ENCODE peak calls at places on chromosomes 1 and 21, in four cellular contexts. K is ovary; P is adrenal gland; Y is naive thymus-derived CD4-positive, alpha-beta T cell. M is an unnamed sample. For H3K4me1, the result is how much of the 10 kb centered on the place peaks cover.

GRCh38 chr1:27634166-27634981 is 611 bp downstream of the FGR start:
- DNase-seq in K (peak), P (no peak), Y (peak), M (peak)

GRCh38 chr1:158248122-158248521 is 6.1 kb upstream of the CD1A start:
- DNase-seq in K (no peak), P (no peak), Y (peak), M (no peak)

GRCh38 chr1:223353939-223354338 is 10.0 kb downstream of the SUSD4 start:
- DNase-seq in K (no peak), P (no peak), Y (no peak), M (no peak)

GRCh38 chr1:43834280-43835140 is 99.1 kb upstream of the ARTN start:
- DNase-seq in K (no peak), P (no peak), Y (no peak), M (no peak)

GRCh38 chr1:113758631-113759340 is 500 bp downstream of the PHTF1 start:
- DNase-seq in K (peak), P (peak), Y (peak), M (peak)

GRCh38 chr1:213041443-213041842 is 9.6 kb upstream of the RPS6KC1 start:
- DNase-seq in K (no peak), P (no peak), Y (no peak), M (no peak)

GRCh38 chr1:186848509-186849130 is 19.9 kb downstream of the PLA2G4A start:
- DNase-seq in K (no peak), P (no peak), Y (no peak), M (no peak)

GRCh38 chr1:87787551-87787950 is 458.9 kb downstream of the LMO4 start:
- DNase-seq in K (no peak), P (no peak), Y (no peak), M (no peak)

GRCh38 chr1:237183963-237184540 is 142.1 kb downstream of the RYR2 start:
- DNase-seq in K (no peak), P (no peak), Y (no peak), M (no peak)

GRCh38 chr1:67184838-67185421 is 18.7 kb downstream of the IL23R start:
- DNase-seq in K (no peak), P (no peak), Y (no peak), M (no peak)

GRCh38 chr1:22825790-22826189 is 115.2 kb downstream of the EPHB2 start:
- DNase-seq in K (no peak), P (no peak), Y (no peak), M (no peak)

GRCh38 chr1:153677718-153678518 is 570 bp upstream of the NPR1 start:
- DNase-seq in K (peak), P (peak), Y (peak), M (peak)

GRCh38 chr1:17862125-17862524 is 107.0 kb downstream of the ACTL8 start:
- DNase-seq in K (no peak), P (no peak), Y (no peak), M (no peak)

GRCh38 chr1:19644761-19645543 is 841 bp downstream of the NBL1 start:
- DNase-seq in K (peak), P (no peak), Y (peak), M (no peak)

GRCh38 chr1:206797534-206798383 is 25.5 kb upstream of the IL10 start:
- DNase-seq in K (no peak), P (no peak), Y (no peak), M (peak)

GRCh38 chr1:59404725-59405124 is 107.8 kb downstream of the FGGY start:
- DNase-seq in K (no peak), P (no peak), Y (no peak), M (no peak)

GRCh38 chr1:214401666-214402065 is 120.7 kb downstream of the SMYD2 start:
- DNase-seq in K (no peak), P (no peak), Y (no peak), M (no peak)

GRCh38 chr1:59595774-59596173 is 219.0 kb upstream of the HOOK1 start:
- DNase-seq in K (no peak), P (no peak), Y (no peak), M (no peak)

GRCh38 chr21:27817061-27817460 is 850.2 kb upstream of the ADAMTS5 start:
- DNase-seq in K (no peak), P (no peak), Y (no peak), M (no peak)

GRCh38 chr1:92118826-92119225 is 38.7 kb downstream of the BTBD8 start:
- DNase-seq in K (no peak), P (no peak), Y (no peak), M (no peak)

GRCh38 chr1:222234351-222234750 is 313.6 kb downstream of the HHIPL2 start:
- DNase-seq in K (no peak), P (no peak), Y (no peak), M (no peak)

GRCh38 chr1:168483531-168483930 is 60.3 kb downstream of the XCL2 start:
- DNase-seq in K (no peak), P (no peak), Y (no peak), M (no peak)

GRCh38 chr1:6991271-6991670 is 206.0 kb downstream of the CAMTA1 start:
- DNase-seq in K (no peak), P (no peak), Y (no peak), M (no peak)

GRCh38 chr1:169451425-169451824 is 24.2 kb upstream of the CCDC181 start:
- DNase-seq in K (no peak), P (no peak), Y (no peak), M (no peak)

GRCh38 chr1:168767885-168768584 is 39.0 kb upstream of the DPT start:
- DNase-seq in K (peak), P (no peak), Y (no peak), M (peak)

GRCh38 chr1:59455206-59455605 is 158.3 kb downstream of the FGGY start:
- DNase-seq in K (no peak), P (no peak), Y (no peak), M (no peak)

GRCh38 chr21:43873673-43874072 is 8.7 kb downstream of the AGPAT3 start:
- DNase-seq in K (no peak), P (no peak), Y (no peak), M (no peak)

GRCh38 chr1:212256404-212256803 is 28.8 kb upstream of the PPP2R5A start:
- DNase-seq in K (no peak), P (no peak), Y (peak), M (no peak)

GRCh38 chr1:213921352-213922111 is 66.2 kb upstream of the PROX1 start:
- DNase-seq in K (no peak), P (no peak), Y (no peak), M (no peak)

GRCh38 chr21:39082656-39083376 is 100.4 kb downstream of the PSMG1 start:
- DNase-seq in K (no peak), P (no peak), Y (no peak), M (no peak)

GRCh38 chr1:162847839-162848453 is 13.0 kb downstream of the CCDC190 start:
- DNase-seq in K (peak), P (peak), Y (peak), M (peak)

GRCh38 chr1:46523556-46524443 is 27.6 kb downstream of the KNCN start:
- DNase-seq in K (no peak), P (no peak), Y (no peak), M (no peak)

GRCh38 chr1:227805606-227806197 is 9.8 kb upstream of the PRSS38 start:
- DNase-seq in K (no peak), P (no peak), Y (no peak), M (no peak)

GRCh38 chr1:12472798-12473551 is 145.0 kb downstream of the DHRS3 start:
- DNase-seq in K (no peak), P (no peak), Y (peak), M (no peak)

DNA sequence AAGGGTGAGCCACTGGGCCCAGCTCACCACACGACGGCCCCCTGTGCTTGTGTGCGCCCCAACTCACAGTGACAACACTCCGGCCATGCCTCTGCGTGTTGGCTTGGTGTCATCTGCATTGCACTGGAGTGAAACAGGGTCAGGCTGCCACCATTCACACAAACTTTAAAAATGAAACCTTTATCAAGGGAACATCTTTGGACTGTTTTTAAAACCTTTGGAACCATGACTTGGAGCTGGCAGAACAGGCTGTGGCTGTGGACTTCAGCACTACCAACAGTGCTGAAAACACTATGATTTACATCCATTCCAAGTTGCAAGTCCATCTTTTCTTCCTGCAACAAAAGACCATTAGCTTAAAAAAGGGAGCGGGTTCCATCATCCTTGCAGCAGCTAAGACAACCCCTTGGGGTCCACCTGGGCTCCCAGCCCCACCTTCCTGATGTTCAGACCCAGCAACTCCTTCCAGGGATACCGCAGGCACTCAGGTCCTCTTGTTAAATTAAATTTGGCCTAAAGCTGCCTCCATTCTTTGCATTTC is 25.6 kb downstream of the POFUT2 start:
- DNase-seq in K (no peak), P (peak), Y (no peak), M (no peak)
- H3K4me1 ChIP-seq in K (under half), P (under half), Y (under half), M (under half)

DNA sequence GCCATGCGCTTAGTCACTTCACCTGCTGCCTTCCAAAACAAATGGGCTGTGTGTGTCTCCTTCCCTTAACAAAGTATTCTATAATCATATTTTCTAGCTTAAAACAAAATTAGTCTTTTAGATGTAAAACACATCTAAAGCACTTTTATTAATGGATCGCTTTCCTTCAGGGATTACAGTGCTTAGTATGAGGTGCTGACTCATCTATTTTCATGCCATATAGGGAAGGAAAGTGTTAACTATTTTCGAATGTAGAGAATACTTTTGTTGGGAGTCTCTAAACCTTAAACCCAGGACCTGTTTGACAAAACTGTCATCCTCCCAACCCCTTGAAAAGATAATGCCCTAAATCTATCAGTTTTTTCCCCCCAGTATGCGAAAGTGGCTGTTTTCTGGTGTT is 90.2 kb downstream of the PBX1 start:
- DNase-seq in K (no peak), P (no peak), Y (no peak), M (no peak)
- H3K4me1 ChIP-seq in K (under half), P (under half), Y (under half), M (under half)

GRCh38 chr21:35038772-35039145 is 10.3 kb downstream of the RUNX1 start:
- DNase-seq in K (no peak), P (no peak), Y (no peak), M (no peak)
- H3K4me1 ChIP-seq in K (under half), P (under half), Y (half or more), M (under half)

GRCh38 chr1:8092603-8093141 is 66.6 kb upstream of the ERRFI1 start:
- DNase-seq in K (no peak), P (no peak), Y (no peak), M (no peak)

GRCh38 chr1:8095584-8095983 is 69.5 kb upstream of the ERRFI1 start:
- DNase-seq in K (no peak), P (no peak), Y (no peak), M (no peak)

GRCh38 chr1:8094481-8095241 is 68.6 kb upstream of the ERRFI1 start:
- DNase-seq in K (no peak), P (no peak), Y (no peak), M (no peak)

GRCh38 chr1:8091691-8092090 is 65.6 kb upstream of the ERRFI1 start:
- DNase-seq in K (no peak), P (no peak), Y (no peak), M (no peak)

DNA sequence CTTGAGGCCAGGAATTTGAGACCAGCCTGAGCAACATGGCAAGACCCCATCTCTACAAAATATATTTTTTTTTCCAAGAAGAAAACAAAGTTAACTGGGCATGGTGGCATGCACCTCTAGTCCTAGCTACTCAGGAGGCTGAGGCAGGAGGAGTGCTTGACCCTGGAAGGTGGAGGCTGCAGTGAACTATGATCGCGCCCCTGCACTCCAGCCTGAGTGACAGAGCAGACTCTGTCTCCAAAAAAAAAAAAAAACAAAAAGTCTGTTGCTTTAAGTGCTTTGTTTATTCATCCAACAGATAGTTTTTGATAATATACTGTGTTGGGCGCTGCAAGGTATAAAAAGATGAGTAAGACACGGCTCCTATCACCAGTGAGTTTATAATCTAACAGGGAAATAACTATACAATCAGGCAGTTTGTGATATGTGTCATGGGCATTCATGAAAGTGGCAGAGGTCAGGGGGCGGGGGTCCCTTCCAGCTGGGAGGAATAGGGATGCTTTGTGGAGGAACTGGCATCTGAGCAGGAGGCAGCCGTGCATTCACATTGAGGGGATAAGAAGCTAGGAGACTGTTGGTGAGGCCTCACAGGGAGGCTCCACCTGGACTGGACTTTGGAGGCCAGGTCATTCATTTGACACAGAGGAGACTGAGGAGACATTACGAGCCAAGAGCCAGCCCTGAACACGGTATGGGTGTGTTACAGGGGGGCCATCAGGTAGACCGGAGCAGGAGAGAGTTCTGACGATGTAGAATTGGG is 67.3 kb upstream of the ERRFI1 start:
- DNase-seq in K (no peak), P (no peak), Y (no peak), M (no peak)
- H3K4me1 ChIP-seq in K (under half), P (under half), Y (under half), M (under half)

DNA sequence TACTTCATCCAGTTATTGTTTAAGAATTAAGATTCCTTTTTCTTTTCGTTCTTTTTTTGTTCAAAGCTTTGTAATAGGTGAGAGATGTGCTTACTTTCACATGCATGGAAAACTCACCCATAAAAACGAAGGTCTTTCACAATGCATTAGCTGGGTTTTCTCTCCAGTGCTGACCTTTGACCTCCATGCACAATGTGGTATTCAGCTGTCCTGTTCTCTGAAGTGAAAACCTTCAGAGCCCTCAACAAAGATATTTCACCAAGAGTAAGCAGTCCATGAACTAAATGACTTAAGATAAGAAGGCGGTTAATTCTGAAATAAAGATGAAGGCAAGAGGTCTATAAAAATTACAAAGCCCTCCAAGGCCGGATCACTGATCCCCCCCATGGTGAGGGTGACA is 77.1 kb upstream of the IPO9 start:
- DNase-seq in K (no peak), P (no peak), Y (no peak), M (no peak)
- H3K4me1 ChIP-seq in K (under half), P (under half), Y (under half), M (under half)

GRCh38 chr1:233055879-233056641 is 105.6 kb downstream of the NTPCR start:
- DNase-seq in K (no peak), P (no peak), Y (no peak), M (no peak)

GRCh38 chr1:233061265-233061664 is 110.9 kb downstream of the NTPCR start:
- DNase-seq in K (no peak), P (no peak), Y (no peak), M (peak)

GRCh38 chr1:233063462-233063861 is 113.1 kb downstream of the NTPCR start:
- DNase-seq in K (no peak), P (no peak), Y (no peak), M (no peak)

GRCh38 chr1:233060595-233060994 is 110.2 kb downstream of the NTPCR start:
- DNase-seq in K (no peak), P (no peak), Y (no peak), M (no peak)

GRCh38 chr1:233057836-233058235 is 107.4 kb downstream of the NTPCR start:
- DNase-seq in K (no peak), P (no peak), Y (no peak), M (no peak)
- H3K4me1 ChIP-seq in K (under half), P (under half), Y (under half), M (under half)

M was measured in thyroid gland.